ENCODE peak calls at places on chromosome 22, in nine cellular contexts. W, F, P, A, H, O, N, C and Q are unnamed samples.
A peak's percentile ranks its signal among the peaks of the same experiment; 100 is the strongest.

GRCh38 chr22:44842417-44842816 is 90.0 kb downstream of the ARHGAP8 start:
- DNase-seq in W (no peak), F (no peak), P (no peak), A (no peak), H (no peak), O (no peak), N (no peak), C (no peak), Q (no peak)

GRCh38 chr22:40951795-40952602 is 821 bp downstream of the RBX1 start:
- DNase-seq in W (no peak), F (peak; percentile 56), P (no peak), A (no peak), H (no peak), O (no peak), N (no peak), C (no peak), Q (no peak)

GRCh38 chr22:30308518-30309230 is 18.1 kb downstream of the TBC1D10A start:
- DNase-seq in W (no peak), F (peak; percentile 63), P (no peak), A (no peak), H (no peak), O (no peak), N (no peak), C (no peak), Q (no peak)

GRCh38 chr22:23240639-23241389 is 60.5 kb downstream of the BCR start:
- DNase-seq in W (peak; percentile 44), F (peak; percentile 24), P (no peak), A (no peak), H (no peak), O (no peak), N (no peak), C (no peak), Q (no peak)

GRCh38 chr22:29473001-29473400 is 7.0 kb upstream of the NEFH start:
- DNase-seq in W (no peak), F (no peak), P (no peak), A (no peak), H (no peak), O (no peak), N (no peak), C (no peak), Q (no peak)

GRCh38 chr22:19853879-19854777 is 546 bp downstream of the GNB1L start:
- DNase-seq in W (no peak), F (peak; percentile 31), P (peak; percentile 18), A (peak; percentile 53), H (no peak), O (peak; percentile 32), N (peak; percentile 19), C (no peak), Q (no peak)

GRCh38 chr22:37370306-37370979 is 56.8 kb downstream of the ELFN2 start:
- DNase-seq in W (no peak), F (no peak), P (peak; percentile 24), A (peak; percentile 76), H (peak; percentile 44), O (no peak), N (no peak), C (no peak), Q (no peak)

GRCh38 chr22:47600281-47600680 is 837.8 kb downstream of the TBC1D22A start:
- DNase-seq in W (no peak), F (no peak), P (no peak), A (no peak), H (no peak), O (no peak), N (no peak), C (no peak), Q (no peak)

GRCh38 chr22:43304831-43305230 is 38.3 kb downstream of the SCUBE1 start:
- DNase-seq in W (no peak), F (no peak), P (no peak), A (no peak), H (no peak), O (no peak), N (no peak), C (no peak), Q (no peak)

GRCh38 chr22:35477911-35478582 is 62.6 kb upstream of the RASD2 start:
- DNase-seq in W (peak; percentile 96), F (peak; percentile 70), P (peak; percentile 86), A (no peak), H (peak; percentile 42), O (no peak), N (no peak), C (peak; percentile 43), Q (no peak)

GRCh38 chr22:40082184-40082583 is 87.4 kb downstream of the FAM83F start:
- DNase-seq in W (no peak), F (no peak), P (no peak), A (no peak), H (no peak), O (no peak), N (no peak), C (no peak), Q (no peak)

GRCh38 chr22:49212002-49212401 is 615.7 kb downstream of the BRD1 start:
- DNase-seq in W (no peak), F (no peak), P (no peak), A (peak; percentile 10), H (peak; percentile 1), O (no peak), N (no peak), C (no peak), Q (no peak)

GRCh38 chr22:49624421-49625177 is 203.1 kb downstream of the BRD1 start:
- DNase-seq in W (no peak), F (no peak), P (no peak), A (peak; percentile 27), H (no peak), O (no peak), N (no peak), C (no peak), Q (no peak)

GRCh38 chr22:38724926-38725571 is 19.3 kb downstream of the GTPBP1 start:
- DNase-seq in W (peak; percentile 50), F (peak; percentile 69), P (peak; percentile 29), A (no peak), H (no peak), O (no peak), N (peak; percentile 54), C (no peak), Q (no peak)

GRCh38 chr22:30312053-30312452 is 14.7 kb downstream of the TBC1D10A start:
- DNase-seq in W (peak; percentile 77), F (peak; percentile 91), P (peak; percentile 73), A (no peak), H (no peak), O (no peak), N (no peak), C (no peak), Q (no peak)

GRCh38 chr22:24567668-24568067 is 11.9 kb downstream of the SNRPD3 start:
- DNase-seq in W (no peak), F (no peak), P (no peak), A (no peak), H (no peak), O (no peak), N (no peak), C (no peak), Q (no peak)
- H3K36me3 ChIP-seq in W (peaks cover 26% of the 10 kb centered on the region), F (peaks cover 17% of the 10 kb centered on the region), P (no peaks in the 10 kb centered on the region), A (peaks cover 77% of the 10 kb centered on the region), H (peaks cover 52% of the 10 kb centered on the region), O (peaks cover 35% of the 10 kb centered on the region), N (peaks cover 45% of the 10 kb centered on the region), C (no peaks in the 10 kb centered on the region), Q (peaks cover 31% of the 10 kb centered on the region)

DNA sequence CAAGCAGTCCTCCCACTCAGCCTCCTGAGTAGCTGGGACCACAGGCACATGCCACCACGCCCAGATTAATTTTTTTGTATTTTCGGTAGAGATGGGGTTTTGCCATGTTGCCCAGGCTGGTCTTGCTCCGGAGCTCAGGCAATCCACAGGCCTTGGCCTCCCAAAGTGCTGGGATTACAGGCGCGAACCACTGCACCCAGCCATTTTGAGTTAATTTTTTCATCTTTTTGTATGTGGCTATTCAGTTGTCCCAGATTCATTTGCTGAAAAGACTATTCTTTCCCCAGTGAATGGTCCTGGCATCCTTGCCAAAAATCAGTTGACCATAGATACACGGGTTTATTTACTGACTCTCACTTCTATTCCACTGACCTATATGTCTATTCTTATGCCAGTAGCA is 63.6 kb downstream of the MAPK1 start:
- DNase-seq in W (no peak), F (no peak), P (no peak), A (no peak), H (no peak), O (no peak), N (no peak), C (no peak), Q (no peak)
- H3K36me3 ChIP-seq in W (peaks cover 27% of the 10 kb centered on the region), F (peaks cover 58% of the 10 kb centered on the region), P (no peaks in the 10 kb centered on the region), A (peaks cover 81% of the 10 kb centered on the region), H (peaks cover 78% of the 10 kb centered on the region), O (peaks cover 32% of the 10 kb centered on the region), N (peaks cover 54% of the 10 kb centered on the region), C (no peaks in the 10 kb centered on the region), Q (peaks cover 13% of the 10 kb centered on the region)

GRCh38 chr22:17738386-17739128 is 35.7 kb downstream of the BID start:
- DNase-seq in W (no peak), F (no peak), P (no peak), A (no peak), H (no peak), O (no peak), N (no peak), C (no peak), Q (no peak)
- H3K36me3 ChIP-seq in W (peaks cover 8% of the 10 kb centered on the region), F (peaks cover 8% of the 10 kb centered on the region), P (no peaks in the 10 kb centered on the region), A (peaks cover 60% of the 10 kb centered on the region), H (peaks cover 42% of the 10 kb centered on the region), O (peaks cover 19% of the 10 kb centered on the region), N (peaks cover 22% of the 10 kb centered on the region), C (no peaks in the 10 kb centered on the region), Q (peaks cover 60% of the 10 kb centered on the region)

GRCh38 chr22:46352276-46352675 is 16.8 kb downstream of the TRMU start:
- DNase-seq in W (no peak), F (no peak), P (no peak), A (peak; percentile 24), H (no peak), O (no peak), N (no peak), C (no peak), Q (no peak)
- H3K36me3 ChIP-seq in W (peaks cover 19% of the 10 kb centered on the region), F (peaks cover 10% of the 10 kb centered on the region), P (no peaks in the 10 kb centered on the region), A (peaks cover 100% of the 10 kb centered on the region), H (peaks cover 96% of the 10 kb centered on the region), O (peaks cover 55% of the 10 kb centered on the region), N (peaks cover 72% of the 10 kb centered on the region), C (no peaks in the 10 kb centered on the region), Q (peaks cover 27% of the 10 kb centered on the region)

GRCh38 chr22:32733900-32734299 is 67.6 kb upstream of the TIMP3 start:
- DNase-seq in W (no peak), F (no peak), P (no peak), A (no peak), H (no peak), O (no peak), N (no peak), C (no peak), Q (no peak)

GRCh38 chr22:32735516-32735915 is 66.0 kb upstream of the TIMP3 start:
- DNase-seq in W (no peak), F (no peak), P (no peak), A (no peak), H (no peak), O (no peak), N (no peak), C (no peak), Q (no peak)

GRCh38 chr22:32736746-32737145 is 64.8 kb upstream of the TIMP3 start:
- DNase-seq in W (no peak), F (no peak), P (no peak), A (no peak), H (no peak), O (no peak), N (no peak), C (no peak), Q (no peak)

GRCh38 chr22:32733196-32733595 is 68.3 kb upstream of the TIMP3 start:
- DNase-seq in W (no peak), F (no peak), P (no peak), A (no peak), H (no peak), O (no peak), N (no peak), C (no peak), Q (no peak)

GRCh38 chr22:32737811-32738210 is 63.7 kb upstream of the TIMP3 start:
- DNase-seq in W (no peak), F (no peak), P (no peak), A (no peak), H (no peak), O (no peak), N (no peak), C (no peak), Q (no peak)
- H3K36me3 ChIP-seq in W (no peaks in the 10 kb centered on the region), F (no peaks in the 10 kb centered on the region), P (no peaks in the 10 kb centered on the region), A (no peaks in the 10 kb centered on the region), H (no peaks in the 10 kb centered on the region), O (no peaks in the 10 kb centered on the region), N (no peaks in the 10 kb centered on the region), C (no peaks in the 10 kb centered on the region), Q (no peaks in the 10 kb centered on the region)